ENCODE peak calls at places on chromosomes 5 and 9, in four cellular contexts. I, Z, U and G are unnamed samples.
A peak's percentile ranks its signal among the peaks of the same experiment; 100 is the strongest.

GRCh38 chr5:169599451-169599850 is 15.9 kb downstream of the SPDL1 start:
- DNase-seq in I (no peak), Z (no peak), U (no peak), G (no peak)

GRCh38 chr9:88064554-88064953 is 73.7 kb downstream of the SPATA31C2 start:
- DNase-seq in I (no peak), Z (no peak), U (no peak), G (no peak)

GRCh38 chr5:5126444-5126843 is 13.7 kb upstream of the ADAMTS16 start:
- DNase-seq in I (no peak), Z (no peak), U (no peak), G (no peak)

GRCh38 chr5:29162297-29162696 is 2031.2 kb upstream of the CDH6 start:
- DNase-seq in I (no peak), Z (no peak), U (no peak), G (no peak)

GRCh38 chr9:122827759-122828090 is 663 bp downstream of the PDCL start:
- DNase-seq in I (peak; percentile 45), Z (no peak), U (no peak), G (no peak)

GRCh38 chr5:86684222-86684621 is 66.5 kb downstream of the COX7C start:
- DNase-seq in I (peak; percentile 2), Z (no peak), U (no peak), G (no peak)

GRCh38 chr5:142922223-142922952 is 152.2 kb downstream of the ARHGAP26 start:
- DNase-seq in I (peak; percentile 79), Z (no peak), U (no peak), G (no peak)

GRCh38 chr9:113665756-113666155 is 202.2 kb downstream of the RGS3 start:
- DNase-seq in I (no peak), Z (peak; percentile 40), U (no peak), G (no peak)

GRCh38 chr9:36151306-36152210 is 15.0 kb downstream of the GLIPR2 start:
- DNase-seq in I (peak; percentile 85), Z (peak; percentile 84), U (peak; percentile 77), G (no peak)

GRCh38 chr5:24539625-24540024 is 105.2 kb downstream of the CDH10 start:
- DNase-seq in I (peak; percentile 13), Z (no peak), U (no peak), G (no peak)

GRCh38 chr9:21750021-21750735 is 52.3 kb upstream of the MTAP start:
- DNase-seq in I (peak; percentile 81), Z (no peak), U (no peak), G (no peak)

GRCh38 chr5:129511291-129511690 is 51.2 kb downstream of the ADAMTS19 start:
- DNase-seq in I (peak; percentile 38), Z (no peak), U (no peak), G (no peak)

GRCh38 chr9:81855538-81855937 is 72.7 kb upstream of the SPATA31D4 start:
- DNase-seq in I (peak; percentile 51), Z (no peak), U (no peak), G (no peak)

GRCh38 chr9:95091574-95091970 is 225.9 kb downstream of the FANCC start:
- DNase-seq in I (no peak), Z (no peak), U (no peak), G (no peak)

GRCh38 chr9:88892729-88893128 is 98.5 kb upstream of the S1PR3 start:
- DNase-seq in I (no peak), Z (no peak), U (no peak), G (no peak)

GRCh38 chr9:6488395-6488794 is 75.4 kb downstream of the UHRF2 start:
- DNase-seq in I (no peak), Z (no peak), U (no peak), G (no peak)

GRCh38 chr5:163306421-163306820 is 131.0 kb upstream of the CCNG1 start:
- DNase-seq in I (peak; percentile 45), Z (no peak), U (no peak), G (no peak)

GRCh38 chr9:27945386-27945785 is 372.1 kb upstream of the C9orf72 start:
- DNase-seq in I (no peak), Z (no peak), U (no peak), G (no peak)

GRCh38 chr5:178245389-178245788 is 12.8 kb upstream of the PHYKPL start:
- DNase-seq in I (no peak), Z (no peak), U (no peak), G (no peak)

GRCh38 chr9:128091144-128091543 is 23.1 kb downstream of the SLC25A25 start:
- DNase-seq in I (peak; percentile 92), Z (peak; percentile 67), U (no peak), G (peak; percentile 92)

GRCh38 chr5:82593481-82593880 is 315.3 kb upstream of the RPS23 start:
- DNase-seq in I (peak; percentile 72), Z (no peak), U (no peak), G (no peak)

GRCh38 chr5:149677721-149678120 is 52.4 kb upstream of the PPARGC1B start:
- DNase-seq in I (no peak), Z (peak; percentile 76), U (no peak), G (peak; percentile 44)

GRCh38 chr5:160271396-160271795 is 41.0 kb downstream of the CCNJL start:
- DNase-seq in I (no peak), Z (no peak), U (no peak), G (no peak)

GRCh38 chr5:83744851-83745250 is 24.2 kb upstream of the HAPLN1 start:
- DNase-seq in I (peak; percentile 27), Z (no peak), U (no peak), G (no peak)

GRCh38 chr5:14364096-14364495 is 217.5 kb upstream of the OTULINL start:
- DNase-seq in I (peak; percentile 38), Z (no peak), U (no peak), G (no peak)

GRCh38 chr9:130262771-130263170 is 2.8 kb upstream of the HMCN2 start:
- DNase-seq in I (no peak), Z (no peak), U (no peak), G (no peak)

GRCh38 chr9:129602598-129603415 is 18.1 kb downstream of the C9orf50 start:
- DNase-seq in I (no peak), Z (no peak), U (no peak), G (no peak)

GRCh38 chr5:113546711-113547159 is 33.2 kb downstream of the YTHDC2 start:
- DNase-seq in I (peak; percentile 39), Z (no peak), U (no peak), G (no peak)

GRCh38 chr5:93208156-93208895 is 372.7 kb downstream of the NR2F1-AS1 start:
- DNase-seq in I (no peak), Z (no peak), U (no peak), G (no peak)

GRCh38 chr5:121668635-121669034 is 183.0 kb upstream of the FTMT start:
- DNase-seq in I (no peak), Z (no peak), U (no peak), G (no peak)

GRCh38 chr5:109748545-109748944 is 58.8 kb downstream of the MAN2A1 start:
- DNase-seq in I (no peak), Z (no peak), U (no peak), G (no peak)

GRCh38 chr5:69238760-69239251 is 4.1 kb downstream of the CDK7 start:
- DNase-seq in I (peak; percentile 56), Z (no peak), U (no peak), G (no peak)

GRCh38 chr9:135224921-135225541 is 137.6 kb downstream of the OLFM1 start:
- DNase-seq in I (no peak), Z (peak; percentile 61), U (no peak), G (no peak)

GRCh38 chr5:122908662-122909061 is 63.2 kb downstream of the SNX24 start:
- DNase-seq in I (peak; percentile 46), Z (peak; percentile 70), U (no peak), G (no peak)

GRCh38 chr9:20823051-20823450 is 139.0 kb downstream of the FOCAD start:
- DNase-seq in I (peak; percentile 12), Z (no peak), U (no peak), G (no peak)

GRCh38 chr5:13045897-13046551 is 898.5 kb downstream of the DNAH5 start:
- DNase-seq in I (no peak), Z (no peak), U (no peak), G (no peak)

GRCh38 chr5:154860123-154860522 is 1.7 kb downstream of the CNOT8 start:
- DNase-seq in I (peak; percentile 72), Z (peak; percentile 72), U (no peak), G (no peak)

GRCh38 chr5:62536783-62537182 is 41.8 kb upstream of the LRRC70 start:
- DNase-seq in I (no peak), Z (no peak), U (no peak), G (no peak)

GRCh38 chr5:112581811-112582320 is 155.8 kb upstream of the APC start:
- DNase-seq in I (no peak), Z (no peak), U (no peak), G (no peak)